ENCODE peak calls at places on chromosomes 3 and 15, in seven cellular contexts. M is PC-3, S is heart left ventricle, V is A549, G is WTC11, Q is neural crest cell, H is AG04449. W is an unnamed sample.

GRCh38 chr3:55615039-55615693 is 128.1 kb upstream of the WNT5A start:
- DNase-seq in M (peak), S (no peak), V (no peak), G (no peak), Q (no peak), H (no peak), W (no peak)

GRCh38 chr3:168531116-168531515 is 435.4 kb upstream of the GOLIM4 start:
- DNase-seq in M (no peak), S (no peak), V (no peak), G (no peak), Q (peak), H (no peak), W (no peak)

GRCh38 chr15:87572381-87572780 is 684.2 kb downstream of the NTRK3 start:
- DNase-seq in M (peak), S (no peak), V (no peak), G (no peak), Q (no peak), H (no peak), W (no peak)

GRCh38 chr15:25707656-25708365 is 155.3 kb downstream of the ATP10A start:
- DNase-seq in M (no peak), S (no peak), V (no peak), G (no peak), Q (no peak), H (no peak), W (no peak)

GRCh38 chr15:44779761-44780160 is 43.4 kb downstream of the TRIM69 start:
- DNase-seq in M (no peak), S (no peak), V (no peak), G (no peak), Q (no peak), H (no peak), W (no peak)

GRCh38 chr3:23931597-23931996 is 13.5 kb upstream of the NR1D2 start:
- DNase-seq in M (no peak), S (no peak), V (no peak), G (no peak), Q (no peak), H (no peak), W (no peak)

GRCh38 chr15:64134322-64134829 is 17.2 kb upstream of the SNX22 start:
- DNase-seq in M (peak), S (peak), V (no peak), G (no peak), Q (no peak), H (no peak), W (no peak)

GRCh38 chr15:74201656-74202420 is 749 bp downstream of the STRA6 start:
- DNase-seq in M (peak), S (no peak), V (peak), G (no peak), Q (no peak), H (no peak), W (no peak)

GRCh38 chr15:96331942-96332853 is 1.7 kb downstream of the NR2F2 start:
- DNase-seq in M (peak), S (peak), V (peak), G (peak), Q (no peak), H (no peak), W (no peak)

GRCh38 chr15:40498891-40499290 is 28.1 kb downstream of the CHST14 start:
- DNase-seq in M (peak), S (no peak), V (no peak), G (no peak), Q (no peak), H (no peak), W (no peak)

GRCh38 chr3:18861137-18861536 is 287.2 kb upstream of the KCNH8 start:
- DNase-seq in M (no peak), S (no peak), V (no peak), G (no peak), Q (no peak), H (no peak), W (no peak)

GRCh38 chr15:69412701-69413100 is 1.4 kb upstream of the KIF23 start:
- DNase-seq in M (no peak), S (no peak), V (no peak), G (no peak), Q (no peak), H (no peak), W (no peak)

GRCh38 chr15:69412274-69412673 is 1.9 kb upstream of the KIF23 start:
- DNase-seq in M (no peak), S (no peak), V (no peak), G (no peak), Q (no peak), H (no peak), W (no peak)

GRCh38 chr15:69407719-69408400 is 6.3 kb upstream of the KIF23 start:
- DNase-seq in M (no peak), S (no peak), V (no peak), G (no peak), Q (no peak), H (no peak), W (no peak)

GRCh38 chr15:69408841-69409240 is 5.3 kb upstream of the KIF23 start:
- DNase-seq in M (no peak), S (no peak), V (no peak), G (no peak), Q (no peak), H (no peak), W (no peak)

GRCh38 chr15:69410290-69410874 is 3.8 kb upstream of the KIF23 start:
- DNase-seq in M (peak), S (no peak), V (peak), G (peak), Q (no peak), H (no peak), W (no peak)
- TF ChIP-seq CTCF in M (peak), S (no peak), V (peak), G (no peak), Q (no peak), H (peak), W (no peak)

DNA sequence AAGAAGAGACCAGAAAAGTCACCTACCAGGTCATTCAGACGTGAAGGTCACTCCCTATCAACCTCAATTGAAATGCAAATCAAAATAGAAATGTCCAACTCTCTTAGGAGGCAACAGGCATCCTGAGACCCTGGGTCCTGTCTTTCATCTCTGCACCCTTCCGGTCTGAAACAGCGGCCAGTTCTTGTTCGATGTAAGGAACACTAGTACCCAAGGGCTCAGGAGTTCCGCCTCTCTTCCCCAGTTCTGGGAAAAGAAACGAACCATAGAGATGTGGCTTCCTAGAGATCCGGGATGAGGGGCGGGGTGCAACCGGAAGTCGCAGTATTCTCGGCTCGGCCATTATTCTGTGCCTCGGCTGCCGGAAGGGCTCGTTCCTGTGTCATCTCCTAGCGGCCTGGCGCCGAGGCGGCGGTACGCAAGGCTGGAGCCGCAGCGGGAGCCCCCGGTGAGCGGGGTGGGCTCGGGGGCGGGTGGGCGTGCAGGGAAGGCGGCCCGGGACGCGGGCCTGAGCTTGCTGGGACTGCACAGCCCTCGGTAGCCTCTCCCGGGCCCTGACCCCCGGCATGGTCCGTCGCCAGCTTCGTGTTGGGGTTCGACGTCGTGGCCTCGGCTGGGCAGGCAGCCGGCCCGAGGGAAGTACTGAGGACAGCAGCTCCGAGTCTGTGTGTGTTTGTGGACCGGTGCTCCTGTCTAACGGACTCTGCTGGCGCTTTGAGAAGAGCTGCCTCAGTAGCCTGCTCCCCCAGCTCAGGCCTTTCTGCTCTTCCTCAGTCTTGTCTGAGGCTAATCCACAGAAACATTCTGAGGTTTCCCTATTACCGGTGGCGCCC is at the start of gene ZNF197:
- DNase-seq in M (peak), S (peak), V (peak), G (peak), Q (peak), H (no peak), W (peak)
- TF ChIP-seq CTCF in M (no peak), S (peak), V (no peak), G (no peak), Q (peak), H (peak), W (no peak)

DNA sequence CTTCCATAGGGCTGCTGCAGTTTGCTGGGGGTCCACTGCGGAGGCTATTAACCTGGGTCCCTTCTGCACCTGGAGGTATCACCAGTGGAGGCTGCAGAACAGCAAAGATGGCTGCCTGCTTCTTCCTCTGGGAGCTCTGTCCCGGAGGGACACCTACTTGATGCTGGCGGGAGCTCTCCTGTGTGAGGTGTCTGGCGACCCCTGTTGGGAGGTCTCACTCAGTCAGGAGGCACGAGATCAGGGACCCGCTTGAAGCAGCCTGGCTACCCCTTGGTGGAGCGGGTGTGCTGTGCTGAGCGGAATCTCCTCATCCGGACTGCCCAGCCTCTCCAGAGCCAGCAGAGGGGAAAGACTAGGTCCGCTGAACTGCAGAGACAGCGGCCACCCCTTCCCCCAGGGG is 56.0 kb upstream of the CTXND1 start:
- DNase-seq in M (no peak), S (no peak), V (peak), G (peak), Q (no peak), H (no peak), W (no peak)
- TF ChIP-seq CTCF in M (no peak), S (no peak), V (no peak), G (no peak), Q (no peak), H (no peak), W (no peak)

GRCh38 chr15:38864827-38865604 is 300.4 kb upstream of the RASGRP1 start:
- DNase-seq in M (no peak), S (no peak), V (no peak), G (no peak), Q (no peak), H (peak), W (no peak)
- TF ChIP-seq CTCF in M (no peak), S (no peak), V (no peak), G (no peak), Q (no peak), H (peak), W (no peak)

GRCh38 chr3:183490653-183491052 is 62.2 kb upstream of the MCF2L2 start:
- DNase-seq in M (peak), S (no peak), V (peak), G (no peak), Q (no peak), H (no peak), W (no peak)

GRCh38 chr3:183491109-183491922 is 62.9 kb upstream of the MCF2L2 start:
- DNase-seq in M (no peak), S (no peak), V (no peak), G (no peak), Q (no peak), H (no peak), W (no peak)

GRCh38 chr3:183489455-183490210 is 61.2 kb upstream of the MCF2L2 start:
- DNase-seq in M (peak), S (no peak), V (no peak), G (no peak), Q (no peak), H (no peak), W (no peak)

GRCh38 chr3:183488343-183488742 is 59.9 kb upstream of the MCF2L2 start:
- DNase-seq in M (no peak), S (no peak), V (no peak), G (no peak), Q (no peak), H (no peak), W (no peak)

GRCh38 chr3:183490211-183490601 is 61.8 kb upstream of the MCF2L2 start:
- DNase-seq in M (no peak), S (no peak), V (no peak), G (no peak), Q (no peak), H (no peak), W (no peak)
- TF ChIP-seq CTCF in M (no peak), S (no peak), V (no peak), G (no peak), Q (peak), H (no peak), W (no peak)

DNA sequence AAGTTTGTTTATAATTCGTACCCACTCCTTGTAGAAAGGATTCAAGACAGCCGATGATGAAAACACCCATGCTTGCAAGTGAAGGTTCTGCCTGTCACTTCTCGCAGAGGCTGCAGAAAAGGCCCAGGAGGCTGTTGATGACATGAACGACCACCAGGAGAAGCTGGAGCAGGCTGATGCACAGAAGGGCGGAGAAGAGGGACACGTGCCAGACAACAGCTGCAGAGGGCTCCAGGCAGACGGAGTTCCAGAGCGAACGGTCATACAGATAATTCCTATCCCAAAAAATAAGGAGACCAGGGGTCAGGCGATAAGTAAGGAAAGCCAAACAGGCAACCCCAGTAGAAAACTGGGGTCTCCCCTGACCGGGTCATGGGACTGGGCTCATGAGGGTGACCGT is 5.7 kb upstream of the DYNLT2B start:
- DNase-seq in M (no peak), S (no peak), V (no peak), G (peak), Q (peak), H (no peak), W (no peak)
- TF ChIP-seq CTCF in M (peak), S (no peak), V (no peak), G (no peak), Q (peak), H (no peak), W (no peak)

GRCh38 chr15:38991126-38991525 is 426.5 kb upstream of the RASGRP1 start:
- DNase-seq in M (peak), S (no peak), V (peak), G (no peak), Q (no peak), H (no peak), W (no peak)
- TF ChIP-seq CTCF in M (peak), S (peak), V (peak), G (peak), Q (peak), H (peak), W (peak)

GRCh38 chr3:105791134-105791533 is 77.7 kb downstream of the CBLB start:
- DNase-seq in M (no peak), S (no peak), V (no peak), G (no peak), Q (no peak), H (peak), W (no peak)

GRCh38 chr3:105788548-105789036 is 80.2 kb downstream of the CBLB start:
- DNase-seq in M (no peak), S (no peak), V (no peak), G (no peak), Q (no peak), H (no peak), W (no peak)

GRCh38 chr3:105793040-105793439 is 75.8 kb downstream of the CBLB start:
- DNase-seq in M (no peak), S (no peak), V (no peak), G (no peak), Q (no peak), H (no peak), W (no peak)

GRCh38 chr3:105790534-105790933 is 78.3 kb downstream of the CBLB start:
- DNase-seq in M (no peak), S (no peak), V (no peak), G (no peak), Q (no peak), H (no peak), W (no peak)

GRCh38 chr3:105791919-105792786 is 76.7 kb downstream of the CBLB start:
- DNase-seq in M (no peak), S (peak), V (peak), G (no peak), Q (no peak), H (peak), W (peak)
- TF ChIP-seq CTCF in M (no peak), S (no peak), V (no peak), G (no peak), Q (no peak), H (no peak), W (no peak)